ENCODE peak calls at places on chromosome 6, in four cellular contexts. One of them, this sample, is unnamed.

GRCh38 chr6:164167873-164168405 is 753.4 kb downstream of the QKI start:
- DNase-seq in CD8-positive, alpha-beta T cell: no peak
- DNase-seq in left ventricle myocardium inferior: peak; percentile 25
- DNase-seq in GM23248: no peak
- DNase-seq in this sample: no peak

GRCh38 chr6:132790450-132790849 is 8.0 kb downstream of the SLC18B1 start:
- DNase-seq in GM23248: no peak
- DNase-seq in left ventricle myocardium inferior: no peak
- DNase-seq in CD8-positive, alpha-beta T cell: no peak
- DNase-seq in this sample: no peak

GRCh38 chr6:13251242-13251641 is 77.1 kb downstream of the TBC1D7 start:
- DNase-seq in left ventricle myocardium inferior: no peak
- DNase-seq in GM23248: no peak
- DNase-seq in CD8-positive, alpha-beta T cell: no peak
- DNase-seq in this sample: no peak

GRCh38 chr6:137910424-137910834 is 43.4 kb downstream of the TNFAIP3 start:
- DNase-seq in CD8-positive, alpha-beta T cell: no peak
- DNase-seq in GM23248: peak; percentile 54
- DNase-seq in left ventricle myocardium inferior: peak; percentile 17
- DNase-seq in this sample: no peak

GRCh38 chr6:113857565-113858066 is 471 bp downstream of the MARCKS start:
- DNase-seq in CD8-positive, alpha-beta T cell: no peak
- DNase-seq in GM23248: peak; percentile 63
- DNase-seq in left ventricle myocardium inferior: peak; percentile 21
- DNase-seq in this sample: peak; percentile 11

GRCh38 chr6:10999994-11000393 is 44.1 kb downstream of the ELOVL2 start:
- DNase-seq in GM23248: peak; percentile 13
- DNase-seq in CD8-positive, alpha-beta T cell: no peak
- DNase-seq in left ventricle myocardium inferior: no peak
- DNase-seq in this sample: no peak

GRCh38 chr6:141551318-141551717 is 581.4 kb upstream of the GJE1 start:
- DNase-seq in GM23248: peak; percentile 6
- DNase-seq in CD8-positive, alpha-beta T cell: no peak
- DNase-seq in left ventricle myocardium inferior: no peak
- DNase-seq in this sample: no peak

GRCh38 chr6:593139-593906 is 63.6 kb downstream of the HUS1B start:
- DNase-seq in GM23248: peak; percentile 73
- DNase-seq in CD8-positive, alpha-beta T cell: peak; percentile 59
- DNase-seq in left ventricle myocardium inferior: no peak
- DNase-seq in this sample: peak; percentile 44

GRCh38 chr6:30264731-30265130 is 51.5 kb upstream of the TRIM26 start:
- DNase-seq in CD8-positive, alpha-beta T cell: no peak
- DNase-seq in left ventricle myocardium inferior: no peak
- DNase-seq in GM23248: peak; percentile 79
- DNase-seq in this sample: no peak

GRCh38 chr6:157832250-157832967 is 9.4 kb downstream of the SNX9 start:
- DNase-seq in GM23248: peak; percentile 69
- DNase-seq in CD8-positive, alpha-beta T cell: no peak
- DNase-seq in left ventricle myocardium inferior: no peak
- DNase-seq in this sample: no peak

GRCh38 chr6:128600397-128600951 is 80.1 kb upstream of the PTPRK start:
- DNase-seq in left ventricle myocardium inferior: no peak
- DNase-seq in GM23248: peak; percentile 96
- DNase-seq in CD8-positive, alpha-beta T cell: no peak
- DNase-seq in this sample: no peak

GRCh38 chr6:66496659-66497058 is 789.6 kb upstream of the EYS start:
- DNase-seq in left ventricle myocardium inferior: no peak
- DNase-seq in GM23248: no peak
- DNase-seq in CD8-positive, alpha-beta T cell: no peak
- DNase-seq in this sample: no peak

GRCh38 chr6:50185006-50185405 is 135.3 kb upstream of the DEFB112 start:
- DNase-seq in GM23248: no peak
- DNase-seq in CD8-positive, alpha-beta T cell: no peak
- DNase-seq in left ventricle myocardium inferior: no peak
- DNase-seq in this sample: no peak

GRCh38 chr6:46262928-46263708 is 92.3 kb upstream of the ENPP5 start:
- DNase-seq in GM23248: peak; percentile 35
- DNase-seq in left ventricle myocardium inferior: no peak
- DNase-seq in CD8-positive, alpha-beta T cell: no peak
- DNase-seq in this sample: no peak
- H3K27ac ChIP-seq in GM23248: peak overlapping the region; percentile 14
- H3K27ac ChIP-seq in left ventricle myocardium inferior: peak overlapping the region; percentile 53
- H3K27ac ChIP-seq in CD8-positive, alpha-beta T cell: no peak overlapping the region
- H3K27ac ChIP-seq in this sample: no peak overlapping the region

GRCh38 chr6:42137192-42137753 is 5.1 kb downstream of the C6orf132 start:
- DNase-seq in GM23248: no peak
- DNase-seq in CD8-positive, alpha-beta T cell: no peak
- DNase-seq in left ventricle myocardium inferior: no peak
- DNase-seq in this sample: no peak
- H3K4me3 ChIP-seq in GM23248: peak overlapping the region; percentile 35
- H3K4me3 ChIP-seq in CD8-positive, alpha-beta T cell: no peak overlapping the region
- H3K4me3 ChIP-seq in left ventricle myocardium inferior: no peak overlapping the region
- H3K4me3 ChIP-seq in this sample: no peak overlapping the region

GRCh38 chr6:162533009-162533400 is 194.6 kb downstream of the PRKN start:
- DNase-seq in left ventricle myocardium inferior: no peak
- DNase-seq in GM23248: no peak
- DNase-seq in CD8-positive, alpha-beta T cell: no peak
- DNase-seq in this sample: no peak
- H3K27ac ChIP-seq in left ventricle myocardium inferior: peak overlapping the region; percentile 44
- H3K27ac ChIP-seq in GM23248: no peak overlapping the region
- H3K27ac ChIP-seq in CD8-positive, alpha-beta T cell: no peak overlapping the region
- H3K27ac ChIP-seq in this sample: no peak overlapping the region

GRCh38 chr6:125950293-125950692 is 6.3 kb upstream of the HINT3 start:
- DNase-seq in CD8-positive, alpha-beta T cell: no peak
- DNase-seq in left ventricle myocardium inferior: no peak
- DNase-seq in GM23248: peak; percentile 86
- DNase-seq in this sample: no peak

GRCh38 chr6:125952764-125953501 is 3.6 kb upstream of the HINT3 start:
- DNase-seq in CD8-positive, alpha-beta T cell: no peak
- DNase-seq in GM23248: peak; percentile 69
- DNase-seq in left ventricle myocardium inferior: no peak
- DNase-seq in this sample: no peak

GRCh38 chr6:125951323-125951722 is 5.2 kb upstream of the HINT3 start:
- DNase-seq in GM23248: no peak
- DNase-seq in CD8-positive, alpha-beta T cell: no peak
- DNase-seq in left ventricle myocardium inferior: no peak
- DNase-seq in this sample: no peak

GRCh38 chr6:125954735-125955410 is 1.7 kb upstream of the HINT3 start:
- DNase-seq in GM23248: no peak
- DNase-seq in left ventricle myocardium inferior: no peak
- DNase-seq in CD8-positive, alpha-beta T cell: no peak
- DNase-seq in this sample: no peak

GRCh38 chr6:125953502-125953875 is 3.1 kb upstream of the HINT3 start:
- DNase-seq in GM23248: no peak
- DNase-seq in left ventricle myocardium inferior: no peak
- DNase-seq in CD8-positive, alpha-beta T cell: no peak
- DNase-seq in this sample: no peak
- H3K4me3 ChIP-seq in GM23248: no peak overlapping the region
- H3K4me3 ChIP-seq in left ventricle myocardium inferior: no peak overlapping the region
- H3K4me3 ChIP-seq in CD8-positive, alpha-beta T cell: no peak overlapping the region
- H3K4me3 ChIP-seq in this sample: no peak overlapping the region

GRCh38 chr6:85673198-85674139 is 30.8 kb upstream of the SYNCRIP start:
- DNase-seq in CD8-positive, alpha-beta T cell: no peak
- DNase-seq in GM23248: no peak
- DNase-seq in left ventricle myocardium inferior: no peak
- DNase-seq in this sample: no peak

GRCh38 chr6:85672050-85672449 is 29.4 kb upstream of the SYNCRIP start:
- DNase-seq in GM23248: no peak
- DNase-seq in left ventricle myocardium inferior: no peak
- DNase-seq in CD8-positive, alpha-beta T cell: no peak
- DNase-seq in this sample: no peak

GRCh38 chr6:85669735-85670194 is 27.1 kb upstream of the SYNCRIP start:
- DNase-seq in CD8-positive, alpha-beta T cell: peak; percentile 35
- DNase-seq in left ventricle myocardium inferior: no peak
- DNase-seq in GM23248: peak; percentile 49
- DNase-seq in this sample: peak; percentile 89

GRCh38 chr6:85672623-85673022 is 29.9 kb upstream of the SYNCRIP start:
- DNase-seq in CD8-positive, alpha-beta T cell: no peak
- DNase-seq in GM23248: no peak
- DNase-seq in left ventricle myocardium inferior: no peak
- DNase-seq in this sample: no peak

DNA sequence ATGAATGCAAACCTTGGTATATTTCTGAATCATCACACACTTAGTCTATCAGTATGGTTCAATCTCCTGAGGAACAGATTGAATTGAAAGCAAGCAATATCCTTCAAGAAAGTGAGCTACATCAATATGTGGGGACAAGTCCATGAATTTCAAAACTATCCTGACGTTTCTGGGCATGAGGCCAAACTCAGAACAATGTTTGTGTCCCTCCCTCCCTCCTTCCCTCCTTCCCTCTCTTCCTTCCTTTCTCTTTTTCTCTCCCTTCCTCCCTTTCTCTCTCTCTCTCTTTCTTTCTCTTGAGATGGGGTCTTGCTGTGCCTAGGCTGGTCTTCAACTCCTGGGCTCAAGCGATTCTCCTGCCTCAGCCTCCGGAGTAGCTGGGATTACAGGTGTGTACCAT is 27.9 kb upstream of the SYNCRIP start:
- DNase-seq in left ventricle myocardium inferior: no peak
- DNase-seq in CD8-positive, alpha-beta T cell: no peak
- DNase-seq in GM23248: peak; percentile 36
- DNase-seq in this sample: no peak
- H3K27ac ChIP-seq in left ventricle myocardium inferior: no peak overlapping the region
- H3K27ac ChIP-seq in CD8-positive, alpha-beta T cell: no peak overlapping the region
- H3K27ac ChIP-seq in GM23248: peak overlapping the region; percentile 13
- H3K27ac ChIP-seq in this sample: peak overlapping the region; percentile 72

DNA sequence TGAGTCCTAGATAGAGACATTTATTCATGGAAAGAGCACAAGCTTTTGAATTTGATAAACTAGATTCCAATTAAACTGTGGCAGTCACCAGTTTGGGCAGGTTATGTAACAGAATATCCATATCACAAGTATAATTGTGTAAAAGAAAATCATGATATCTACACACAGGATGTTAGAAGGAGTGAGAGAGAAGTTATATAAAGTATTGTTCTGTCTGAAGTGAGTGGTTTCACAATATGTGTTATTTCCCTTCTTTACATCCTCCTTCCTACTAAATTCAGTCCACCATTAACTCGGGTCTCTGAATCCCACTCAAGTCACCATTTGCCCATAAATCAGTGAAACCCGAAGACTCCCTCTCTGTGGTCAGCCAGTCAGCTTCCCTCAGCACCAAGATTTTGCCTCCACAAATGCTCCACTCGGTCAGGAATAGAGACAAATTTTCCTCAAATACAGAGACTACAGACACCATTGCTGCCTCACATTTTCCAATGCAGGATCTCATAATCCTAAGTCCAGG is 776 bp downstream of the HLA-DQB1 start:
- DNase-seq in GM23248: no peak
- DNase-seq in CD8-positive, alpha-beta T cell: no peak
- DNase-seq in left ventricle myocardium inferior: no peak
- DNase-seq in this sample: peak; percentile 53
- H3K4me3 ChIP-seq in GM23248: no peak overlapping the region
- H3K4me3 ChIP-seq in CD8-positive, alpha-beta T cell: peak overlapping the region; percentile 49
- H3K4me3 ChIP-seq in left ventricle myocardium inferior: no peak overlapping the region
- H3K4me3 ChIP-seq in this sample: peak overlapping the region; percentile 92

GRCh38 chr6:16576391-16577368 is 184.6 kb downstream of the ATXN1 start:
- DNase-seq in GM23248: no peak
- DNase-seq in CD8-positive, alpha-beta T cell: no peak
- DNase-seq in left ventricle myocardium inferior: no peak
- DNase-seq in this sample: no peak

GRCh38 chr6:16582437-16583150 is 178.7 kb downstream of the ATXN1 start:
- DNase-seq in GM23248: no peak
- DNase-seq in CD8-positive, alpha-beta T cell: no peak
- DNase-seq in left ventricle myocardium inferior: no peak
- DNase-seq in this sample: no peak

GRCh38 chr6:16583151-16583762 is 178.0 kb downstream of the ATXN1 start:
- DNase-seq in left ventricle myocardium inferior: no peak
- DNase-seq in GM23248: no peak
- DNase-seq in CD8-positive, alpha-beta T cell: no peak
- DNase-seq in this sample: no peak

GRCh38 chr6:16575655-16576054 is 185.6 kb downstream of the ATXN1 start:
- DNase-seq in left ventricle myocardium inferior: no peak
- DNase-seq in GM23248: no peak
- DNase-seq in CD8-positive, alpha-beta T cell: no peak
- DNase-seq in this sample: no peak

GRCh38 chr6:16578695-16579094 is 182.6 kb downstream of the ATXN1 start:
- DNase-seq in CD8-positive, alpha-beta T cell: no peak
- DNase-seq in GM23248: no peak
- DNase-seq in left ventricle myocardium inferior: no peak
- DNase-seq in this sample: no peak
- H3K27ac ChIP-seq in CD8-positive, alpha-beta T cell: no peak overlapping the region
- H3K27ac ChIP-seq in GM23248: no peak overlapping the region
- H3K27ac ChIP-seq in left ventricle myocardium inferior: no peak overlapping the region
- H3K27ac ChIP-seq in this sample: no peak overlapping the region

DNA sequence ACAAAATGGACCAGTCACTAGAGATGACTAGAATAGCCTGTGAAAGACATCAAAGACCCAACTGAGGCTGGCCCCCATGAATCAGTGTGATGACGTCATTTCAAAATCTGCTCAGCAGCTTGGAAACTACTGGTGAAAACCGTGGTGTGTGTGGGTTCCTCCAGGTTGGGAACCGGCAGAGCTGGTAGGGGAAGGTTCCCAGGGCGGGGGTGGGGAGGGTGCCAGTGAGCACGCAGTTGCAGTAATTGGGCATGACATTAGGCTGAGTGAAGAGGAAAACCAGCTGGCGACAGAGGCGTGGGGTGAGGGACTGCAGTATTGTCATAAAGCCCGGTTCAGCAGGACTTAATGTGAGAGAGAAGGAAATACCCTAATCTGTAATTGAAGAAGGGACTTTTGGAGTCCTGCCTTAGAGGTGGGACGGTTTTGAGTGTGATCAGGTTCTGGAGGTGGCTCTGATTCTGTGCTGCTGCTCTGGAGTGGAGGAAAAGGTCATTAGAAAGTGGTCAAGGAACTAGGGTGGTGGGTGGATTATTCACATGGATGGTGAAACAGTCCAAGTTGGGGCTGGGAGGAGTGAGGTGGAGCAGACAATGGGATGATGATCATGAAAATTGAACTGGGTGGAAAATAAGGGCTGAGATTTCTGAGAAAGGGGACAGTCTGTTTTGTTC is 52.0 kb upstream of the MTHFD1L start:
- DNase-seq in left ventricle myocardium inferior: no peak
- DNase-seq in GM23248: peak; percentile 82
- DNase-seq in CD8-positive, alpha-beta T cell: peak; percentile 28
- DNase-seq in this sample: no peak
- H3K4me3 ChIP-seq in left ventricle myocardium inferior: no peak overlapping the region
- H3K4me3 ChIP-seq in GM23248: peak overlapping the region; percentile 4
- H3K4me3 ChIP-seq in CD8-positive, alpha-beta T cell: no peak overlapping the region
- H3K4me3 ChIP-seq in this sample: no peak overlapping the region

This sample was measured in CD4-positive, CD25-positive, alpha-beta regulatory T cell.